ENCODE peak calls at places on chromosomes 13 and 19, in nine cellular contexts. L is breast epithelium; X is tibial artery; R is mammary epithelial cell; H is IMR-90; C is colonic mucosa; J is psoas muscle; Q is CD8-positive, alpha-beta T cell; V is PC-3. K is an unnamed sample.
A peak's percentile ranks its signal among the peaks of the same experiment; 100 is the strongest.

GRCh38 chr13:94656766-94657165 is 55.1 kb downstream of the GPR180 start:
- DNase-seq in L (no peak), V (peak; percentile 76), Q (no peak), J (no peak), R (peak; percentile 82), X (no peak), C (no peak), H (peak; percentile 99), K (no peak)

GRCh38 chr13:84430441-84430840 is 548.2 kb upstream of the SLITRK1 start:
- DNase-seq in L (no peak), X (no peak), V (no peak), H (peak; percentile 1), Q (no peak), C (no peak), R (no peak), J (no peak), K (no peak)

GRCh38 chr19:35008891-35009341 is 8.8 kb downstream of the GRAMD1A start:
- DNase-seq in Q (no peak), J (no peak), V (no peak), H (no peak), R (no peak), L (no peak), X (no peak), C (no peak), K (no peak)

GRCh38 chr13:66835040-66835628 is 395.0 kb downstream of the PCDH9 start:
- DNase-seq in C (peak; percentile 34), J (peak; percentile 59), R (no peak), L (no peak), H (peak; percentile 18), Q (no peak), X (peak; percentile 67), V (no peak), K (peak; percentile 22)

GRCh38 chr13:24265453-24265852 is 43.9 kb upstream of the C1QTNF9 start:
- DNase-seq in H (no peak), Q (no peak), R (no peak), C (no peak), J (no peak), L (no peak), V (no peak), X (no peak), K (no peak)

GRCh38 chr19:20664917-20665781 is 3.8 kb upstream of the ZNF626 start:
- DNase-seq in R (no peak), V (no peak), J (peak; percentile 49), Q (no peak), L (no peak), X (peak; percentile 81), H (no peak), C (peak; percentile 16), K (no peak)

GRCh38 chr19:390386-391198 is 18.4 kb downstream of the C2CD4C start:
- DNase-seq in X (no peak), L (no peak), J (no peak), R (no peak), H (no peak), V (no peak), Q (no peak), C (no peak), K (no peak)

GRCh38 chr19:5738423-5738822 is 18.0 kb downstream of the CATSPERD start:
- DNase-seq in Q (no peak), V (peak; percentile 21), C (no peak), L (no peak), J (no peak), X (no peak), R (peak; percentile 32), H (no peak), K (no peak)

GRCh38 chr13:31056650-31057275 is 104.9 kb downstream of the HSPH1 start:
- DNase-seq in X (no peak), R (no peak), V (no peak), Q (no peak), L (no peak), J (no peak), C (no peak), H (peak; percentile 35), K (no peak)

GRCh38 chr13:35953537-35954206 is 177.5 kb downstream of the DCLK1 start:
- DNase-seq in Q (no peak), J (peak; percentile 76), R (peak; percentile 38), X (peak; percentile 89), L (peak; percentile 57), V (peak; percentile 76), C (peak; percentile 58), H (peak; percentile 94), K (peak; percentile 28)

GRCh38 chr13:105090244-105090643 is 1445.2 kb downstream of the EFNB2 start:
- DNase-seq in X (no peak), Q (no peak), V (no peak), J (no peak), L (no peak), C (no peak), R (no peak), H (no peak), K (no peak)

GRCh38 chr19:8361921-8362793 is 1.8 kb upstream of the ANGPTL4 start:
- DNase-seq in R (peak; percentile 99), L (peak; percentile 98), C (peak; percentile 93), V (peak; percentile 100), X (peak; percentile 99), J (peak; percentile 97), H (peak; percentile 99), Q (no peak), K (peak; percentile 98)

GRCh38 chr13:65479692-65480091 is 1750.4 kb downstream of the PCDH9 start:
- DNase-seq in Q (no peak), R (no peak), V (peak; percentile 16), X (no peak), H (no peak), J (no peak), L (no peak), C (no peak), K (no peak)

DNA sequence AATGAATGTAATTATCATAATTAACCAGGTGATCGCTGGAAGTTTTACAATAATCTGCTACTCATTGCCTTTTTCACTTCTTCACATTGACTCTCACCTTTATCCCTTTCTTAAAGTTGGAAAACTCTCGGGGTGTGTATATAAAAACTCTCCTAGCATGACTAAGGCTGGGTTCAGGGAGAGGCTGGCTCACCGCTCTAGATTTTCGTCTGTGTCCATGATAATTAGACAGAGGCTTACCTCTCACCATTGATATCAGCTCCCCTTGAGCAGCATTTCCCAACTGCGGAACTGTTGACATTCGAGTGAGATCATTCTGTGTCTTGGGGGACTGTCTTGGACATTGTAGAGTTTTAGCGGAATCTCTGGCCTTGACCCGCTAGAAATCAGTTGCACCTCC is 39.4 kb downstream of the NFIX start:
- DNase-seq in J (no peak), R (peak; percentile 49), L (no peak), Q (no peak), H (no peak), V (peak; percentile 44), X (peak; percentile 66), C (no peak), K (no peak)
- H3K27me3 ChIP-seq in J (no peaks in the 10 kb centered on the region), R (no peaks in the 10 kb centered on the region), L (no peaks in the 10 kb centered on the region), Q (no peaks in the 10 kb centered on the region), H (no peaks in the 10 kb centered on the region), V (no peaks in the 10 kb centered on the region), X (no peaks in the 10 kb centered on the region), C (no peaks in the 10 kb centered on the region), K (no peaks in the 10 kb centered on the region)

GRCh38 chr19:12938054-12938535 is 314 bp upstream of the CALR start:
- DNase-seq in R (peak; percentile 99), V (peak; percentile 100), C (peak; percentile 99), J (peak; percentile 100), L (peak; percentile 100), H (peak; percentile 99), X (peak; percentile 100), Q (peak; percentile 99), K (peak; percentile 100)

GRCh38 chr19:12939292-12939606 is 840 bp downstream of the CALR start:
- DNase-seq in L (no peak), X (no peak), C (no peak), Q (no peak), R (peak; percentile 44), J (no peak), V (peak; percentile 18), H (peak; percentile 66), K (no peak)

GRCh38 chr19:12936582-12936981 is 1.8 kb upstream of the CALR start:
- DNase-seq in H (no peak), C (no peak), J (no peak), X (no peak), Q (no peak), V (no peak), R (no peak), L (no peak), K (no peak)

GRCh38 chr19:12938536-12939291 is at the start of gene CALR:
- DNase-seq in R (peak; percentile 40), L (no peak), Q (no peak), V (peak; percentile 22), X (peak; percentile 79), J (no peak), C (peak; percentile 46), H (no peak), K (no peak)

GRCh38 chr19:12937243-12938053 is 961 bp upstream of the CALR start:
- DNase-seq in R (no peak), L (no peak), Q (no peak), H (no peak), X (no peak), V (peak; percentile 52), C (peak; percentile 66), J (peak; percentile 72), K (peak; percentile 78)
- H3K4me1 ChIP-seq in R (peaks cover 30% of the 10 kb centered on the region), L (peaks cover 22% of the 10 kb centered on the region), Q (peaks cover 48% of the 10 kb centered on the region), H (peaks cover 18% of the 10 kb centered on the region), X (peaks cover 49% of the 10 kb centered on the region), V (peaks cover 35% of the 10 kb centered on the region), C (peaks cover 23% of the 10 kb centered on the region), J (peaks cover 26% of the 10 kb centered on the region), K (peaks cover 21% of the 10 kb centered on the region)

DNA sequence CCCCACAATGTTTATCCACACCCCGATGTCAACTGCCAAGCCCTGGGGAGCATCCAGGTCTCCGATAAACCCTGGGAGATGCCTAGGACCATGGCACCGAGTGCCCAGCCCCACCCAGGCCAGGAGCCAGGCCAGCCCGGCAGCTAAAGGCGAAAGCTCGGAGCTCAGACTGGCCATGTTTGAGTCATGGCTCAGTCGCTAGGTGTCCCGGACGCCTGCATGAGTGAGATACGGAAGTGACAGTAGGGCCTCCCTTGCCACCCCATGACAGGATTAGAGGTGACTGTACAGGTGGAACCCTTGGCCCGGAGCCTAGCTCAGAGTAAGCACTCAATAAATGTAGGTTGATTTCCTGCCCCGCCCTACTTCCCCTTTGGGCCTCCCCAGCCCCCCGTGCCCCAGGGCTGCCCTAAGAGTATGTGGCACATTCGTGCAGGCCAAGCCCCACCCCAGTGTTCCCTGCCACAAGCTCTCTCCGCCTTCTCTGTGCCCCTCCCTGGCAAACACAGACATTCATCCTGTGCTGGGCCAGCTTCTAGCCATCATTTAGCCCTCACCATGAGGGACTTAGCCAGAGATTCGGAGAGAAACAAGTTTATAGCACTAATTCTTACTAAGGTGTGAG is 5.8 kb upstream of the TPM4 start:
- DNase-seq in Q (peak; percentile 67), L (peak; percentile 91), R (peak; percentile 88), J (peak; percentile 59), X (peak; percentile 88), C (peak; percentile 96), V (peak; percentile 98), H (no peak), K (no peak)
- H3K4me3 ChIP-seq in Q (peak overlapping the region; percentile 47), L (peak overlapping the region; percentile 84), R (peak overlapping the region; percentile 88), J (peak overlapping the region; percentile 18), X (peak overlapping the region; percentile 85), C (peak overlapping the region; percentile 29), V (peak overlapping the region; percentile 100), H (no peak overlapping the region), K (no peak overlapping the region)

DNA sequence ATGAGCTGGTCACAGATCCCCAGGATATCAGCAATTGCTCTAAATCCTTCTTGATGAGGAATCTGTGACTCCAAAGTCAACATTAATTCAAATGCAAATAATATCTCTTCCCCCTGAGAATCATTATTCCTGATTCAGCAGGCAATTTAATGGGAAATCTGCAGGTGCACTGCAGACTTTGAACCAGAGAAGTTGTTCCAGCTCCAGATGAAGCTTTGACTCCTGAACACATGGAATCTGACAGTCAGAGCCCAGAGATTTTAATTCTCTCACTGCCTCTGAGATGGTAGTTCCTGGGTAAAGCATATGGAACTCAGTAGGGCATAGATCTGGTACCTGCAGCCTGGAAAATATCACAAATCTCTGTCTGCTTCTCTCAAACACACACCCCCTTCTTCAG is 486.6 kb downstream of the FOXO1 start:
- DNase-seq in H (no peak), J (no peak), Q (no peak), C (no peak), V (no peak), X (no peak), L (no peak), R (no peak), K (no peak)
- H3K27me3 ChIP-seq in H (no peaks in the 10 kb centered on the region), J (no peaks in the 10 kb centered on the region), Q (no peaks in the 10 kb centered on the region), C (no peaks in the 10 kb centered on the region), V (no peaks in the 10 kb centered on the region), X (no peaks in the 10 kb centered on the region), L (no peaks in the 10 kb centered on the region), R (no peaks in the 10 kb centered on the region), K (no peaks in the 10 kb centered on the region)

K was measured in pancreas.